ENCODE peak calls at places on chromosomes 11 and 22, in five cellular contexts. One of them, this sample, is unnamed.

GRCh38 chr22:24930678-24931077 is 15.8 kb downstream of the LHFPL7 start:
- DNase-seq in iris pigment epithelial cell: no peak
- DNase-seq in NCI-H460: no peak
- DNase-seq in amygdala: no peak
- DNase-seq in astrocyte of the spinal cord: no peak
- DNase-seq in this sample: no peak

GRCh38 chr11:63762662-63763505 is 5.7 kb downstream of the ZFTA start:
- DNase-seq in amygdala: peak
- DNase-seq in iris pigment epithelial cell: no peak
- DNase-seq in astrocyte of the spinal cord: peak
- DNase-seq in NCI-H460: no peak
- DNase-seq in this sample: no peak

GRCh38 chr22:44733426-44734106 is 18.8 kb upstream of the ARHGAP8 start:
- DNase-seq in NCI-H460: no peak
- DNase-seq in astrocyte of the spinal cord: no peak
- DNase-seq in iris pigment epithelial cell: no peak
- DNase-seq in amygdala: no peak
- DNase-seq in this sample: no peak

GRCh38 chr11:95904009-95904650 is 19.8 kb downstream of the MTMR2 start:
- DNase-seq in amygdala: no peak
- DNase-seq in NCI-H460: no peak
- DNase-seq in iris pigment epithelial cell: no peak
- DNase-seq in astrocyte of the spinal cord: no peak
- DNase-seq in this sample: no peak

GRCh38 chr11:19374189-19374588 is 133.4 kb upstream of the E2F8 start:
- DNase-seq in iris pigment epithelial cell: peak
- DNase-seq in astrocyte of the spinal cord: peak
- DNase-seq in amygdala: no peak
- DNase-seq in NCI-H460: peak
- DNase-seq in this sample: no peak

GRCh38 chr11:115501895-115502589 is 2.2 kb downstream of the CADM1 start:
- DNase-seq in astrocyte of the spinal cord: peak
- DNase-seq in amygdala: no peak
- DNase-seq in iris pigment epithelial cell: no peak
- DNase-seq in NCI-H460: no peak
- DNase-seq in this sample: no peak

GRCh38 chr22:36423461-36424404 is 36.0 kb upstream of the MYH9 start:
- DNase-seq in iris pigment epithelial cell: peak
- DNase-seq in astrocyte of the spinal cord: no peak
- DNase-seq in amygdala: no peak
- DNase-seq in NCI-H460: no peak
- DNase-seq in this sample: no peak

GRCh38 chr22:42596376-42596775 is 18.3 kb downstream of the POLDIP3 start:
- DNase-seq in iris pigment epithelial cell: no peak
- DNase-seq in NCI-H460: no peak
- DNase-seq in amygdala: no peak
- DNase-seq in astrocyte of the spinal cord: peak
- DNase-seq in this sample: no peak

GRCh38 chr22:41469218-41469851 is 418 bp downstream of the ACO2 start:
- DNase-seq in NCI-H460: no peak
- DNase-seq in amygdala: no peak
- DNase-seq in iris pigment epithelial cell: no peak
- DNase-seq in astrocyte of the spinal cord: no peak
- DNase-seq in this sample: peak

GRCh38 chr11:120566176-120566575 is 54.6 kb downstream of the GRIK4 start:
- DNase-seq in iris pigment epithelial cell: peak
- DNase-seq in amygdala: no peak
- DNase-seq in NCI-H460: no peak
- DNase-seq in astrocyte of the spinal cord: peak
- DNase-seq in this sample: no peak

GRCh38 chr22:44109417-44109816 is 71.3 kb upstream of the PARVG start:
- DNase-seq in amygdala: no peak
- DNase-seq in NCI-H460: no peak
- DNase-seq in astrocyte of the spinal cord: no peak
- DNase-seq in iris pigment epithelial cell: no peak
- DNase-seq in this sample: no peak

GRCh38 chr22:36194971-36195370 is 6.6 kb downstream of the APOL4 start:
- DNase-seq in NCI-H460: peak
- DNase-seq in amygdala: peak
- DNase-seq in iris pigment epithelial cell: peak
- DNase-seq in astrocyte of the spinal cord: peak
- DNase-seq in this sample: no peak

GRCh38 chr11:104320091-104320490 is 156.1 kb upstream of the PDGFD start:
- DNase-seq in iris pigment epithelial cell: peak
- DNase-seq in NCI-H460: no peak
- DNase-seq in amygdala: no peak
- DNase-seq in astrocyte of the spinal cord: peak
- DNase-seq in this sample: no peak

GRCh38 chr11:61150656-61151544 is 10.3 kb downstream of the VPS37C start:
- DNase-seq in iris pigment epithelial cell: no peak
- DNase-seq in NCI-H460: no peak
- DNase-seq in amygdala: no peak
- DNase-seq in astrocyte of the spinal cord: no peak
- DNase-seq in this sample: no peak

GRCh38 chr11:127126956-127127355 is 126.4 kb upstream of the KIRREL3 start:
- DNase-seq in amygdala: no peak
- DNase-seq in astrocyte of the spinal cord: no peak
- DNase-seq in iris pigment epithelial cell: no peak
- DNase-seq in NCI-H460: no peak
- DNase-seq in this sample: no peak

GRCh38 chr22:30423959-30424380 is 1.6 kb upstream of the MTFP1 start:
- DNase-seq in astrocyte of the spinal cord: peak
- DNase-seq in amygdala: peak
- DNase-seq in NCI-H460: peak
- DNase-seq in iris pigment epithelial cell: peak
- DNase-seq in this sample: peak

GRCh38 chr11:125464266-125464662 is 31.8 kb downstream of the FEZ1 start:
- DNase-seq in astrocyte of the spinal cord: peak
- DNase-seq in amygdala: no peak
- DNase-seq in NCI-H460: no peak
- DNase-seq in iris pigment epithelial cell: peak
- DNase-seq in this sample: no peak

GRCh38 chr11:44979536-44980399 is 29.1 kb upstream of the TP53I11 start:
- DNase-seq in NCI-H460: no peak
- DNase-seq in astrocyte of the spinal cord: no peak
- DNase-seq in amygdala: no peak
- DNase-seq in iris pigment epithelial cell: no peak
- DNase-seq in this sample: no peak

GRCh38 chr11:72343159-72343756 is 91.1 kb downstream of the CLPB start:
- DNase-seq in iris pigment epithelial cell: no peak
- DNase-seq in amygdala: no peak
- DNase-seq in NCI-H460: no peak
- DNase-seq in astrocyte of the spinal cord: no peak
- DNase-seq in this sample: no peak

GRCh38 chr11:107430525-107430924 is 27.1 kb downstream of the CWF19L2 start:
- DNase-seq in iris pigment epithelial cell: no peak
- DNase-seq in astrocyte of the spinal cord: no peak
- DNase-seq in amygdala: no peak
- DNase-seq in NCI-H460: no peak
- DNase-seq in this sample: no peak

GRCh38 chr11:94747136-94748110 is 20.7 kb upstream of the AMOTL1 start:
- DNase-seq in astrocyte of the spinal cord: no peak
- DNase-seq in amygdala: no peak
- DNase-seq in iris pigment epithelial cell: no peak
- DNase-seq in NCI-H460: peak
- DNase-seq in this sample: no peak

GRCh38 chr11:3109921-3110706 is 52.9 kb upstream of the CARS1 start:
- DNase-seq in astrocyte of the spinal cord: no peak
- DNase-seq in amygdala: no peak
- DNase-seq in NCI-H460: peak
- DNase-seq in iris pigment epithelial cell: peak
- DNase-seq in this sample: no peak

GRCh38 chr11:2555376-2555775 is 110.6 kb downstream of the KCNQ1 start:
- DNase-seq in NCI-H460: no peak
- DNase-seq in astrocyte of the spinal cord: no peak
- DNase-seq in iris pigment epithelial cell: no peak
- DNase-seq in amygdala: no peak
- DNase-seq in this sample: no peak

GRCh38 chr22:21754523-21755128 is 19.0 kb upstream of the YPEL1 start:
- DNase-seq in astrocyte of the spinal cord: no peak
- DNase-seq in iris pigment epithelial cell: no peak
- DNase-seq in amygdala: peak
- DNase-seq in NCI-H460: no peak
- DNase-seq in this sample: no peak

GRCh38 chr11:2213384-2213842 is 41.8 kb upstream of the TH start:
- DNase-seq in astrocyte of the spinal cord: no peak
- DNase-seq in iris pigment epithelial cell: no peak
- DNase-seq in amygdala: no peak
- DNase-seq in NCI-H460: no peak
- DNase-seq in this sample: no peak

GRCh38 chr11:62726156-62727006 is 876 bp downstream of the HNRNPUL2 start:
- DNase-seq in amygdala: no peak
- DNase-seq in astrocyte of the spinal cord: no peak
- DNase-seq in iris pigment epithelial cell: no peak
- DNase-seq in NCI-H460: no peak
- DNase-seq in this sample: no peak

GRCh38 chr11:44862546-44863101 is 88.1 kb downstream of the TP53I11 start:
- DNase-seq in NCI-H460: no peak
- DNase-seq in amygdala: no peak
- DNase-seq in astrocyte of the spinal cord: peak
- DNase-seq in iris pigment epithelial cell: no peak
- DNase-seq in this sample: no peak

GRCh38 chr22:29799217-29799680 is 32.1 kb downstream of the UQCR10 start:
- DNase-seq in iris pigment epithelial cell: peak
- DNase-seq in NCI-H460: peak
- DNase-seq in amygdala: peak
- DNase-seq in astrocyte of the spinal cord: peak
- DNase-seq in this sample: no peak

GRCh38 chr11:34564406-34564805 is 50.8 kb upstream of the ELF5 start:
- DNase-seq in astrocyte of the spinal cord: no peak
- DNase-seq in iris pigment epithelial cell: peak
- DNase-seq in amygdala: no peak
- DNase-seq in NCI-H460: no peak
- DNase-seq in this sample: no peak

GRCh38 chr22:33807465-33807864 is 112.8 kb downstream of the LARGE1 start:
- DNase-seq in iris pigment epithelial cell: no peak
- DNase-seq in amygdala: no peak
- DNase-seq in NCI-H460: no peak
- DNase-seq in astrocyte of the spinal cord: no peak
- DNase-seq in this sample: no peak

GRCh38 chr11:73265853-73266643 is 6.1 kb upstream of the P2RY6 start:
- DNase-seq in amygdala: no peak
- DNase-seq in astrocyte of the spinal cord: no peak
- DNase-seq in iris pigment epithelial cell: no peak
- DNase-seq in NCI-H460: no peak
- DNase-seq in this sample: no peak

GRCh38 chr22:17816649-17817048 is 42.4 kb upstream of the BID start:
- DNase-seq in amygdala: no peak
- DNase-seq in NCI-H460: no peak
- DNase-seq in astrocyte of the spinal cord: no peak
- DNase-seq in iris pigment epithelial cell: no peak
- DNase-seq in this sample: no peak

GRCh38 chr22:20589614-20590476 is 82.4 kb downstream of the MED15 start:
- DNase-seq in astrocyte of the spinal cord: no peak
- DNase-seq in amygdala: no peak
- DNase-seq in NCI-H460: no peak
- DNase-seq in iris pigment epithelial cell: no peak
- DNase-seq in this sample: no peak

GRCh38 chr22:40491990-40492631 is 121.7 kb downstream of the SGSM3 start:
- DNase-seq in amygdala: no peak
- DNase-seq in NCI-H460: no peak
- DNase-seq in astrocyte of the spinal cord: peak
- DNase-seq in iris pigment epithelial cell: peak
- DNase-seq in this sample: no peak

GRCh38 chr22:22395230-22395629 is 113.3 kb downstream of the ZNF280B start:
- DNase-seq in NCI-H460: no peak
- DNase-seq in astrocyte of the spinal cord: no peak
- DNase-seq in amygdala: no peak
- DNase-seq in iris pigment epithelial cell: no peak
- DNase-seq in this sample: no peak

GRCh38 chr11:9962722-9963121 is 298.8 kb downstream of the SWAP70 start:
- DNase-seq in amygdala: no peak
- DNase-seq in astrocyte of the spinal cord: no peak
- DNase-seq in NCI-H460: no peak
- DNase-seq in iris pigment epithelial cell: peak
- DNase-seq in this sample: no peak